ENCODE peak calls at places on chromosomes 6 and 20, in eight cellular contexts. One of them, this sample, is unnamed.

GRCh38 chr20:13874269-13875158 is 89.7 kb downstream of the NDUFAF5 start:
- DNase-seq in RWPE1: no peak
- DNase-seq in PC-9: no peak
- DNase-seq in tibial nerve: no peak
- DNase-seq in activated naive CD4-positive, alpha-beta T cell: no peak
- DNase-seq in omental fat pad: no peak
- DNase-seq in kidney: no peak
- DNase-seq in HS-27A: no peak
- DNase-seq in this sample: no peak

GRCh38 chr20:4465855-4466545 is 255.7 kb upstream of the PRND start:
- DNase-seq in tibial nerve: no peak
- DNase-seq in kidney: no peak
- DNase-seq in HS-27A: no peak
- DNase-seq in RWPE1: no peak
- DNase-seq in activated naive CD4-positive, alpha-beta T cell: no peak
- DNase-seq in omental fat pad: no peak
- DNase-seq in PC-9: no peak
- DNase-seq in this sample: no peak

GRCh38 chr20:63708301-63709148 is 686 bp downstream of the ZGPAT start:
- DNase-seq in activated naive CD4-positive, alpha-beta T cell: no peak
- DNase-seq in kidney: peak
- DNase-seq in PC-9: no peak
- DNase-seq in tibial nerve: no peak
- DNase-seq in HS-27A: no peak
- DNase-seq in omental fat pad: no peak
- DNase-seq in RWPE1: no peak
- DNase-seq in this sample: no peak

GRCh38 chr6:20652691-20653479 is 118.6 kb downstream of the CDKAL1 start:
- DNase-seq in omental fat pad: no peak
- DNase-seq in activated naive CD4-positive, alpha-beta T cell: no peak
- DNase-seq in kidney: no peak
- DNase-seq in RWPE1: peak
- DNase-seq in tibial nerve: no peak
- DNase-seq in PC-9: no peak
- DNase-seq in HS-27A: peak
- DNase-seq in this sample: no peak

GRCh38 chr6:153595903-153596302 is 443.1 kb upstream of the OPRM1 start:
- DNase-seq in PC-9: peak
- DNase-seq in RWPE1: peak
- DNase-seq in omental fat pad: no peak
- DNase-seq in HS-27A: no peak
- DNase-seq in kidney: no peak
- DNase-seq in tibial nerve: no peak
- DNase-seq in activated naive CD4-positive, alpha-beta T cell: no peak
- DNase-seq in this sample: no peak

GRCh38 chr20:891121-892080 is 24.7 kb downstream of the ANGPT4 start:
- DNase-seq in PC-9: no peak
- DNase-seq in tibial nerve: peak
- DNase-seq in activated naive CD4-positive, alpha-beta T cell: no peak
- DNase-seq in HS-27A: no peak
- DNase-seq in RWPE1: no peak
- DNase-seq in omental fat pad: no peak
- DNase-seq in kidney: peak
- DNase-seq in this sample: no peak

GRCh38 chr6:4344317-4344899 is 209.0 kb upstream of the ECI2 start:
- DNase-seq in omental fat pad: no peak
- DNase-seq in activated naive CD4-positive, alpha-beta T cell: no peak
- DNase-seq in RWPE1: no peak
- DNase-seq in kidney: no peak
- DNase-seq in tibial nerve: no peak
- DNase-seq in HS-27A: no peak
- DNase-seq in PC-9: no peak
- DNase-seq in this sample: no peak

GRCh38 chr6:12182676-12183075 is 107.5 kb upstream of the EDN1 start:
- DNase-seq in PC-9: peak
- DNase-seq in activated naive CD4-positive, alpha-beta T cell: no peak
- DNase-seq in kidney: no peak
- DNase-seq in tibial nerve: no peak
- DNase-seq in omental fat pad: no peak
- DNase-seq in RWPE1: peak
- DNase-seq in HS-27A: no peak
- DNase-seq in this sample: no peak

GRCh38 chr6:79946773-79947190 is 571 bp downstream of the ELOVL4 start:
- DNase-seq in tibial nerve: no peak
- DNase-seq in omental fat pad: no peak
- DNase-seq in activated naive CD4-positive, alpha-beta T cell: no peak
- DNase-seq in kidney: peak
- DNase-seq in HS-27A: no peak
- DNase-seq in PC-9: no peak
- DNase-seq in RWPE1: peak
- DNase-seq in this sample: no peak

GRCh38 chr20:48774696-48775095 is 53.1 kb downstream of the PREX1 start:
- DNase-seq in kidney: no peak
- DNase-seq in RWPE1: no peak
- DNase-seq in activated naive CD4-positive, alpha-beta T cell: no peak
- DNase-seq in HS-27A: no peak
- DNase-seq in PC-9: no peak
- DNase-seq in omental fat pad: no peak
- DNase-seq in tibial nerve: no peak
- DNase-seq in this sample: no peak

GRCh38 chr6:157715766-157716171 is 107.3 kb upstream of the SNX9 start:
- DNase-seq in RWPE1: peak
- DNase-seq in kidney: peak
- DNase-seq in HS-27A: no peak
- DNase-seq in tibial nerve: peak
- DNase-seq in PC-9: peak
- DNase-seq in omental fat pad: peak
- DNase-seq in activated naive CD4-positive, alpha-beta T cell: no peak
- DNase-seq in this sample: no peak

This sample was measured in T1000.